ENCODE peak calls at places on chromosome 15, in six cellular contexts. Z, E, P, N, B and K are unnamed samples.
A peak's percentile ranks its signal among the peaks of the same experiment; 100 is the strongest.

GRCh38 chr15:100863406-100864198 is 16.0 kb upstream of the ALDH1A3 start:
- DNase-seq in Z (no peak), E (peak; percentile 76), P (peak; percentile 78), N (no peak), B (no peak), K (no peak)

GRCh38 chr15:39287322-39288195 is 293.3 kb upstream of the THBS1 start:
- DNase-seq in Z (no peak), E (no peak), P (peak; percentile 30), N (no peak), B (no peak), K (no peak)

GRCh38 chr15:99755692-99756409 is 22.6 kb upstream of the LYSMD4 start:
- DNase-seq in Z (peak; percentile 27), E (peak; percentile 45), P (peak; percentile 84), N (peak; percentile 53), B (no peak), K (peak; percentile 47)

GRCh38 chr15:84001037-84001436 is 234.5 kb upstream of the GOLGA6L4 start:
- DNase-seq in Z (no peak), E (no peak), P (no peak), N (no peak), B (no peak), K (no peak)

GRCh38 chr15:66097151-66098018 is 156.2 kb downstream of the MEGF11 start:
- DNase-seq in Z (no peak), E (no peak), P (no peak), N (no peak), B (no peak), K (no peak)

GRCh38 chr15:101528108-101528916 is 38.8 kb upstream of the PCSK6 start:
- DNase-seq in Z (no peak), E (peak; percentile 53), P (peak; percentile 9), N (no peak), B (no peak), K (no peak)

GRCh38 chr15:76312540-76313174 is 1.4 kb upstream of the ETFA start:
- DNase-seq in Z (no peak), E (no peak), P (no peak), N (no peak), B (no peak), K (no peak)

GRCh38 chr15:85112997-85113396 is 131.3 kb downstream of the PDE8A start:
- DNase-seq in Z (no peak), E (no peak), P (no peak), N (no peak), B (no peak), K (no peak)

GRCh38 chr15:63121382-63122001 is at the start of gene LACTB:
- DNase-seq in Z (peak; percentile 85), E (peak; percentile 90), P (peak; percentile 95), N (peak; percentile 64), B (peak; percentile 94), K (peak; percentile 68)

GRCh38 chr15:58933311-58934113 is at the start of gene SLTM:
- DNase-seq in Z (peak; percentile 97), E (peak; percentile 95), P (peak; percentile 97), N (peak; percentile 82), B (peak; percentile 98), K (peak; percentile 77)

GRCh38 chr15:91694829-91695205 is 158.7 kb upstream of the SLCO3A1 start:
- DNase-seq in Z (no peak), E (peak; percentile 54), P (peak; percentile 69), N (no peak), B (no peak), K (no peak)

GRCh38 chr15:74543583-74543982 is 2.6 kb downstream of the ARID3B start:
- DNase-seq in Z (no peak), E (no peak), P (no peak), N (no peak), B (no peak), K (no peak)

GRCh38 chr15:69896606-69897005 is 201.1 kb downstream of the TLE3 start:
- DNase-seq in Z (no peak), E (no peak), P (peak; percentile 14), N (no peak), B (no peak), K (no peak)

GRCh38 chr15:96893159-96893906 is 562.8 kb downstream of the NR2F2 start:
- DNase-seq in Z (no peak), E (no peak), P (peak; percentile 28), N (no peak), B (no peak), K (no peak)

GRCh38 chr15:68559342-68560310 is 19.2 kb upstream of the CORO2B start:
- DNase-seq in Z (peak; percentile 64), E (peak; percentile 81), P (peak; percentile 81), N (peak; percentile 78), B (peak; percentile 91), K (peak; percentile 84)

GRCh38 chr15:72009207-72009606 is 108.7 kb downstream of the MYO9A start:
- DNase-seq in Z (no peak), E (no peak), P (no peak), N (no peak), B (peak; percentile 54), K (no peak)

GRCh38 chr15:61759639-61760038 is 300.6 kb downstream of the VPS13C start:
- DNase-seq in Z (no peak), E (no peak), P (no peak), N (no peak), B (no peak), K (no peak)

GRCh38 chr15:68843425-68844311 is 23.0 kb upstream of the ANP32A start:
- DNase-seq in Z (no peak), E (no peak), P (peak; percentile 17), N (no peak), B (no peak), K (no peak)